ENCODE peak calls at places on chromosomes 1 and 21, in ten cellular contexts. O is HCT116, K is OCI-LY7, W is cardiac fibroblast, Q is AG04450, Y is tibial artery, V is A673, B is astrocyte, M is NB4, Z is suprapubic skin. S is an unnamed sample.

GRCh38 chr1:185969524-185969991 is 235.4 kb downstream of the HMCN1 start:
- DNase-seq in O (no peak), K (no peak), W (peak; percentile 34), Q (no peak), Y (no peak), V (no peak), B (peak; percentile 64), M (no peak), Z (no peak), S (no peak)

GRCh38 chr21:46168238-46168637 is 12.9 kb upstream of the FTCD start:
- DNase-seq in O (no peak), K (no peak), W (no peak), Q (no peak), Y (peak; percentile 54), V (no peak), B (no peak), M (no peak), Z (peak; percentile 48), S (no peak)

GRCh38 chr1:116847688-116848531 is 61.8 kb upstream of the PTGFRN start:
- DNase-seq in O (no peak), K (no peak), W (peak; percentile 73), Q (no peak), Y (peak; percentile 73), V (no peak), B (peak; percentile 69), M (no peak), Z (peak; percentile 73), S (no peak)

GRCh38 chr1:27011058-27011764 is 1.4 kb downstream of the TENT5B start:
- DNase-seq in O (peak; percentile 54), K (no peak), W (peak; percentile 88), Q (no peak), Y (peak; percentile 89), V (peak; percentile 74), B (peak; percentile 83), M (no peak), Z (no peak), S (peak; percentile 95)

GRCh38 chr1:205711105-205712048 is 31.1 kb upstream of the SLC45A3 start:
- DNase-seq in O (peak; percentile 68), K (peak; percentile 87), W (peak; percentile 92), Q (peak; percentile 66), Y (no peak), V (peak; percentile 82), B (peak; percentile 61), M (peak; percentile 82), Z (no peak), S (peak; percentile 55)

GRCh38 chr1:156063997-156064285 is 3.0 kb downstream of the RAB25 start:
- DNase-seq in O (no peak), K (no peak), W (no peak), Q (no peak), Y (no peak), V (no peak), B (no peak), M (no peak), Z (no peak), S (no peak)

GRCh38 chr1:209549384-209550001 is 34.0 kb upstream of the CAMK1G start:
- DNase-seq in O (no peak), K (no peak), W (no peak), Q (no peak), Y (no peak), V (peak; percentile 37), B (no peak), M (peak; percentile 6), Z (no peak), S (no peak)

GRCh38 chr1:231357831-231358354 is 19.8 kb downstream of the SPRTN start:
- DNase-seq in O (peak; percentile 48), K (peak; percentile 74), W (peak; percentile 85), Q (no peak), Y (no peak), V (peak; percentile 80), B (peak; percentile 63), M (peak; percentile 78), Z (peak; percentile 64), S (no peak)

GRCh38 chr1:51264470-51264869 is 28.4 kb downstream of the RNF11 start:
- DNase-seq in O (peak; percentile 19), K (no peak), W (peak; percentile 89), Q (peak; percentile 78), Y (no peak), V (peak; percentile 62), B (peak; percentile 99), M (no peak), Z (no peak), S (peak; percentile 48)
- H3K4me3 ChIP-seq in O (no peak overlapping the region), K (no peak overlapping the region), W (no peak overlapping the region), Q (no peak overlapping the region), Y (no peak overlapping the region), V (no peak overlapping the region), B (peak overlapping the region; percentile 30), M (no peak overlapping the region), Z (no peak overlapping the region), S (no peak overlapping the region)

DNA sequence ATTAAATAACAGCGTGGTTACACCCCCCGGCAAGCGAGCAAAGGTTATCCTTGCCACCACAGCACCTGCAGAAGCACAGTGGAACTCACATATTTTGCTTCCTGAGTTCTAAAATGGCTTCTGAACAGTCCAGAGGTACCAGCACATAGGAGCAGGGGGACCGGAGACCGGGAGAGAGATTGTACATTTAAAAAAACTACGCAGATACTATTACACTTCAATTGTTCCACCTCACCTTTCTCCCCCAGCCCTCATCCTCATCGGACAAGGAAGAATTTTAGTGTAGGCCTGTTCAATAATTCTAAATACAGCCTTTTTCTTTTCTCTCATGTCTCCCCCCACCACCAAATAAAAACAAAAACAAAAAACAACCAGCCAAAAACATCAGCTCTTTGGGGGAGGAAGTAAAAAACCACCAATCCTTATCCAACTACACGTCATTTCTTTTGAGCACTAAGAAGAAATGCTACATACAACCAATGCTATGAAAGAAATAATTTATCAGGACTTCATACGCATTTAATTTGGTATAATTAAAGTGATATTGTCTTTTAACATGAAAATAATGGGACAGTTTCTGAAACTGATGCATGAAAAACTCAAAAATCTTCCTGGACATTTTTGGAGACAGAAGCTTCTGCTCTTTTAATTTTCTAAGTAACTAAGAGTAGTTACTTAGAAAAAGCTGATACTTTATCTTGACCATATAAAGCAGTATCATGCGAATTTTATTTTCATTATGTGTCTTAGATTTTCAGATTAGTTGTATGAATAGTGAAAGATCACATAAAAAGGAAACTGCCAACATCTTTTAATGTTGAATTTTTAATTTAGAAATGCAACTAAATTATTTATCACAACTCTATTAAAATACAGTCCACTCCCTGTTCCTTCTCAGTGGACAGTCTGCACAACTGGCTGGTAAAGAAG is 9.1 kb downstream of the CDKN2C start:
- DNase-seq in O (no peak), K (peak; percentile 61), W (peak; percentile 58), Q (no peak), Y (no peak), V (peak; percentile 69), B (no peak), M (peak; percentile 59), Z (no peak), S (no peak)
- TF ChIP-seq CTCF in O (no peak), K (no peak), W (no peak), Q (no peak), Y (no peak), V (no peak), B (no peak), M (no peak), Z (no peak), S (no peak)

GRCh38 chr1:145956776-145957442 is 908 bp downstream of the LIX1L start:
- DNase-seq in O (no peak), K (peak; percentile 51), W (peak; percentile 31), Q (no peak), Y (peak; percentile 75), V (no peak), B (peak; percentile 36), M (peak; percentile 25), Z (no peak), S (peak; percentile 39)

GRCh38 chr1:145955436-145955835 is 2.4 kb downstream of the LIX1L start:
- DNase-seq in O (no peak), K (no peak), W (no peak), Q (no peak), Y (no peak), V (no peak), B (peak; percentile 36), M (no peak), Z (no peak), S (no peak)

GRCh38 chr1:145958734-145959133 is 917 bp upstream of the LIX1L start:
- DNase-seq in O (no peak), K (no peak), W (no peak), Q (no peak), Y (no peak), V (no peak), B (no peak), M (no peak), Z (no peak), S (no peak)

GRCh38 chr1:145957443-145958319 is at the start of gene LIX1L:
- DNase-seq in O (peak; percentile 90), K (peak; percentile 98), W (peak; percentile 98), Q (peak; percentile 89), Y (peak; percentile 99), V (peak; percentile 99), B (peak; percentile 93), M (peak; percentile 98), Z (peak; percentile 97), S (peak; percentile 91)

DNA sequence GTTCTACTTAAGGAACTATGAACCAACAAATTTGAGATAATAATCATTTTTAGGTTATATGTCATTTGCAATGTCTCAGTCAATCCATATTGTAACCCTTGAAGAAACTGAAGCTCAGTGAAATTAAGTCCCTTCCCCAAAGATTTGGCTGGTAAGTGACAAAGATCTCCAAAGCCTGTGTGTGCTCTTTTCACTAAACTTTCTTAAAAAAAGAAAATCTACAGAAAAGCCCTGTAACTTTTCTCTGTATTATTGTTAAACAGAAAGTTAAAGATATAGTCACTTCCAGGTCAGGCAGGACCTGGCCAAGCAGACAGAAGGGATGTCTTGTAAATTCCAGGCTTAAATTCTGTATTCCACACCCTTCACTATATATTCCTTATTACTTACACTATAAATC is 1.5 kb downstream of the LIX1L start:
- DNase-seq in O (no peak), K (no peak), W (no peak), Q (no peak), Y (no peak), V (no peak), B (no peak), M (no peak), Z (no peak), S (no peak)
- H3K4me3 ChIP-seq in O (no peak overlapping the region), K (peak overlapping the region; percentile 86), W (peak overlapping the region; percentile 70), Q (peak overlapping the region; percentile 84), Y (peak overlapping the region; percentile 76), V (peak overlapping the region; percentile 69), B (peak overlapping the region; percentile 78), M (peak overlapping the region; percentile 87), Z (peak overlapping the region; percentile 76), S (peak overlapping the region; percentile 79)

DNA sequence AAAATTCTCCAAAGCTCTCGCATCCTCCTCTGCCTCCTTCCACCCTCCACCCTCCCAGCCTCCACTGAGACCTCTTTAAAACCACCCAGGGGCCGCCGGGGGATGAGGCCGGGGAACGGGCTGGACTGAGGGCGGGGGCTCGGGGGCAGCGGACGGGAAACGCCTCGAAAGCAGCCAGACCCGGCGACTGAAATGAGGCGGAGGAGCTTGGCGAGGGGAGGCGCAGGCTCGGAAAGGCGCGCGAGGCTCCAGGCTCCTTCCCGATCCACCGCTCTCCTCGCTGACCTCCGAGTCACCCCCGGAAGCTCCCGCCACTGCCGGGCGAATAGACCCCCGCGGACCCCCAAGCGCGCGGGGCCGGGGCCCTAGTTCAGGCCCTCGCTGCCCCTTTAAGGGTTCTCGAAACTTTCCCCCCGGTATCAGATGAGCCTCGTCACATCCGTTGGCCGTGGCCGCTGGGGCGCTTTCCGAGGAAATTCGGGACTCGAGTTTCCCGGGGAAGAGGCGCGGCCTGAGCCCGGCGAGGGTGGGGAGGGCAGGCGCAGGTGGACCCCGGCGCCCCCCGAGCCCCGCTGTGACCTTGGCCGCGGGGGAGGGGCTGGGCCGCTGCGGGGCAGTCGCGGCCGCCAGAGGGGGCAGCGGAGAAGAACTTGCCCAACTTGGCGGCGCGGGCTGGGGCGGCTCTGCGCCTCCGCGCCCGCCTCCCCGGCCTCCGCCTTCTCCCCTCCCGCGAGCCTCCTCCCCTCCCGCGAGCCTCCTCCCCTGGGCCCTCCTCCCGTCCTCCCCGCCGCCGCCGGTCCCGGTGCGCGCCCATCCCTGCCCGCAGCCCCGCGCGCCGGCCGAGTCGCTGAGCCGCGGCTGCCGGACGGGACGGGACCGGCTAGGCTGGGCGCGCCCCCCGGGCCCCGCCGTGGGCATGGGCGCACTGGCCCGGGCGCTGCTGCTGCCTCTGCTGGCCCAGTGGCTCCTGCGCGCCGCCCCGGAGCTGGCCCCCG is at the start of gene BACE2:
- DNase-seq in O (no peak), K (no peak), W (peak; percentile 72), Q (peak; percentile 21), Y (peak; percentile 93), V (peak; percentile 57), B (peak; percentile 61), M (no peak), Z (peak; percentile 89), S (no peak)
- TF ChIP-seq CTCF in O (peak; percentile 48), K (no peak), W (peak; percentile 32), Q (peak; percentile 42), Y (peak; percentile 63), V (no peak), B (peak; percentile 3), M (no peak), Z (peak; percentile 38), S (peak; percentile 52)